ENCODE peak calls at places on chromosomes 2 and 18, in four cellular contexts. G is type B pancreatic cell, R is NCI-H345, L is posterior cingulate gyrus. Q is an unnamed sample.

GRCh38 chr2:99700482-99701398 is 210.9 kb upstream of the REV1 start:
- DNase-seq in R (no peak), L (no peak), G (no peak), Q (no peak)

GRCh38 chr2:43438858-43439655 is 156.8 kb downstream of the THADA start:
- DNase-seq in R (no peak), L (no peak), G (no peak), Q (no peak)

GRCh38 chr2:190679813-190680591 is 31.1 kb downstream of the NAB1 start:
- DNase-seq in R (peak), L (no peak), G (peak), Q (no peak)

GRCh38 chr2:239018291-239019192 is 170.7 kb downstream of the TWIST2 start:
- DNase-seq in G (no peak), L (no peak), R (no peak), Q (peak)

GRCh38 chr2:71861186-71862160 is 286.2 kb downstream of the CYP26B1 start:
- DNase-seq in R (no peak), L (no peak), G (no peak), Q (peak)

GRCh38 chr2:85308951-85309555 is 18.7 kb downstream of the TGOLN2 start:
- DNase-seq in R (peak), G (no peak), L (no peak), Q (no peak)

GRCh38 chr2:186910996-186911395 is 62.0 kb upstream of the ZSWIM2 start:
- DNase-seq in L (no peak), G (no peak), R (no peak), Q (no peak)

GRCh38 chr18:46518438-46518837 is 138.6 kb downstream of the LOXHD1 start:
- DNase-seq in L (no peak), G (no peak), R (no peak), Q (no peak)

GRCh38 chr2:134249755-134250154 is 4.1 kb upstream of the MGAT5 start:
- DNase-seq in G (no peak), R (no peak), L (no peak), Q (no peak)

GRCh38 chr2:239318790-239319189 is 82.0 kb downstream of the HDAC4 start:
- DNase-seq in G (no peak), L (no peak), R (no peak), Q (no peak)

GRCh38 chr2:190099890-190100289 is 37.4 kb upstream of the MSTN start:
- DNase-seq in R (no peak), G (no peak), L (no peak), Q (no peak)

GRCh38 chr18:11927497-11927896 is 19.4 kb upstream of the MPPE1 start:
- DNase-seq in G (no peak), L (no peak), R (no peak), Q (no peak)

GRCh38 chr18:73670046-73670445 is 477.6 kb downstream of the FBXO15 start:
- DNase-seq in G (no peak), L (no peak), R (no peak), Q (no peak)

GRCh38 chr2:152611458-152612231 is 105.6 kb downstream of the PRPF40A start:
- DNase-seq in L (no peak), R (no peak), G (no peak), Q (no peak)

GRCh38 chr2:17976871-17977746 is 98.6 kb downstream of the KCNS3 start:
- DNase-seq in G (no peak), L (no peak), R (no peak), Q (no peak)

GRCh38 chr2:237474511-237474911 is 12.5 kb upstream of the MLPH start:
- DNase-seq in R (no peak), L (no peak), G (no peak), Q (peak)

GRCh38 chr18:59459352-59460059 is 100.4 kb upstream of the LMAN1 start:
- DNase-seq in G (no peak), R (peak), L (no peak), Q (no peak)

GRCh38 chr2:66679422-66679821 is 244.5 kb downstream of the MEIS1 start:
- DNase-seq in L (no peak), G (no peak), R (no peak), Q (no peak)

GRCh38 chr2:105744091-105744908 is 412 bp upstream of the NCK2 start:
- DNase-seq in R (peak), G (no peak), L (peak), Q (no peak)

GRCh38 chr2:46960618-46961017 is 45.0 kb upstream of the MCFD2 start:
- DNase-seq in L (no peak), R (no peak), G (no peak), Q (no peak)

GRCh38 chr2:45273412-45274189 is 264.3 kb upstream of the SIX2 start:
- DNase-seq in R (peak), L (no peak), G (no peak), Q (no peak)

GRCh38 chr18:78876868-78877267 is 102.8 kb upstream of the SALL3 start:
- DNase-seq in L (no peak), G (no peak), R (no peak), Q (no peak)

GRCh38 chr2:72695676-72696075 is 130.2 kb downstream of the EXOC6B start:
- DNase-seq in R (no peak), L (no peak), G (no peak), Q (no peak)

GRCh38 chr2:127084611-127085031 is 22.3 kb downstream of the BIN1 start:
- DNase-seq in G (no peak), R (no peak), L (no peak), Q (no peak)

GRCh38 chr2:207159002-207159401 is 6.7 kb downstream of the KLF7 start:
- DNase-seq in L (no peak), G (no peak), R (no peak), Q (no peak)

GRCh38 chr2:164138750-164139149 is 402.9 kb upstream of the FIGN start:
- DNase-seq in G (no peak), R (no peak), L (no peak), Q (no peak)

GRCh38 chr2:231696004-231696367 is 12.3 kb upstream of the PTMA start:
- DNase-seq in R (no peak), L (no peak), G (no peak), Q (no peak)

GRCh38 chr2:22784586-22784985 is 600.4 kb upstream of the KLHL29 start:
- DNase-seq in R (no peak), G (no peak), L (no peak), Q (no peak)

GRCh38 chr2:88603146-88603545 is 24.1 kb downstream of the EIF2AK3 start:
- DNase-seq in G (no peak), L (no peak), R (no peak), Q (no peak)

GRCh38 chr2:9331704-9332103 is 91.6 kb downstream of the ITGB1BP1 start:
- DNase-seq in G (no peak), R (no peak), L (no peak), Q (no peak)

GRCh38 chr2:82507657-82508056 is 1951.4 kb downstream of the SUCLG1 start:
- DNase-seq in L (no peak), R (no peak), G (no peak), Q (no peak)